ENCODE peak calls at places on chromosomes 7 and 10, in six cellular contexts. A, Y, M, S, B and J are unnamed samples.

GRCh38 chr10:3531670-3532069 is 253.3 kb downstream of the KLF6 start:
- DNase-seq in A (no peak), Y (no peak), M (no peak), S (no peak), B (no peak), J (no peak)

GRCh38 chr10:33136781-33137180 is 178.8 kb upstream of the ITGB1 start:
- DNase-seq in A (no peak), Y (no peak), M (no peak), S (no peak), B (no peak), J (no peak)

GRCh38 chr10:69412232-69412631 is 4.5 kb downstream of the TACR2 start:
- DNase-seq in A (no peak), Y (no peak), M (no peak), S (no peak), B (no peak), J (no peak)

GRCh38 chr10:49384268-49384953 is 11.5 kb downstream of the DRGX start:
- DNase-seq in A (no peak), Y (no peak), M (no peak), S (no peak), B (no peak), J (no peak)

GRCh38 chr10:37947526-37947925 is 28.9 kb downstream of the ZNF25 start:
- DNase-seq in A (no peak), Y (no peak), M (no peak), S (no peak), B (no peak), J (no peak)

GRCh38 chr10:107813396-107813795 is 648.9 kb upstream of the SORCS1 start:
- DNase-seq in A (no peak), Y (no peak), M (no peak), S (no peak), B (no peak), J (no peak)

GRCh38 chr10:4294996-4295792 is 510.2 kb upstream of the KLF6 start:
- DNase-seq in A (no peak), Y (no peak), M (no peak), S (no peak), B (no peak), J (no peak)

GRCh38 chr10:1050145-1050544 is 1.2 kb upstream of the IDI1 start:
- DNase-seq in A (peak), Y (no peak), M (no peak), S (peak), B (no peak), J (no peak)

GRCh38 chr10:126384269-126384873 is 3.9 kb downstream of the ADAM12 start:
- DNase-seq in A (no peak), Y (no peak), M (no peak), S (no peak), B (no peak), J (no peak)

GRCh38 chr7:2355079-2356008 is 717 bp downstream of the EIF3B start:
- DNase-seq in A (no peak), Y (no peak), M (no peak), S (peak), B (peak), J (no peak)

GRCh38 chr10:94274142-94274787 is 88.5 kb downstream of the NOC3L start:
- DNase-seq in A (no peak), Y (no peak), M (no peak), S (no peak), B (no peak), J (no peak)

GRCh38 chr7:23353172-23353571 is 54.0 kb downstream of the MALSU1 start:
- DNase-seq in A (no peak), Y (no peak), M (peak), S (no peak), B (no peak), J (no peak)

GRCh38 chr7:117014673-117015133 is 61.4 kb downstream of the ST7 start:
- DNase-seq in A (no peak), Y (no peak), M (no peak), S (peak), B (no peak), J (peak)

GRCh38 chr7:142795339-142795863 is 24.6 kb downstream of the PRSS2 start:
- DNase-seq in A (no peak), Y (peak), M (no peak), S (no peak), B (no peak), J (no peak)

GRCh38 chr10:29479081-29479917 is 155.5 kb downstream of the SVIL start:
- DNase-seq in A (no peak), Y (no peak), M (no peak), S (no peak), B (no peak), J (no peak)

GRCh38 chr7:132307465-132307864 is 268.8 kb downstream of the PLXNA4 start:
- DNase-seq in A (no peak), Y (no peak), M (no peak), S (no peak), B (no peak), J (peak)

GRCh38 chr7:116173051-116174028 is 37.0 kb upstream of the TES start:
- DNase-seq in A (peak), Y (no peak), M (no peak), S (peak), B (no peak), J (peak)

GRCh38 chr7:126213876-126214275 is 1038.9 kb downstream of the GRM8 start:
- DNase-seq in A (no peak), Y (no peak), M (no peak), S (no peak), B (no peak), J (no peak)

GRCh38 chr7:18086165-18087030 is 58.8 kb upstream of the PRPS1L1 start:
- DNase-seq in A (no peak), Y (no peak), M (no peak), S (peak), B (no peak), J (peak)

GRCh38 chr7:18638594-18639452 is 143.3 kb downstream of the HDAC9 start:
- DNase-seq in A (no peak), Y (no peak), M (no peak), S (no peak), B (peak), J (no peak)

GRCh38 chr7:100886142-100886935 is 3.2 kb downstream of the UFSP1 start:
- DNase-seq in A (no peak), Y (no peak), M (no peak), S (peak), B (no peak), J (peak)

GRCh38 chr7:84971360-84971759 is 215.5 kb downstream of the SEMA3D start:
- DNase-seq in A (no peak), Y (no peak), M (no peak), S (no peak), B (no peak), J (no peak)

GRCh38 chr10:90398551-90398950 is 459.3 kb downstream of the HTR7 start:
- DNase-seq in A (no peak), Y (no peak), M (no peak), S (no peak), B (no peak), J (no peak)

GRCh38 chr7:20722941-20723340 is 63.7 kb downstream of the SP8 start:
- DNase-seq in A (no peak), Y (no peak), M (no peak), S (no peak), B (no peak), J (no peak)

GRCh38 chr7:32039000-32039756 is 31.0 kb downstream of the PDE1C start:
- DNase-seq in A (peak), Y (no peak), M (no peak), S (no peak), B (no peak), J (no peak)

GRCh38 chr7:55423891-55424290 is 58.8 kb downstream of the LANCL2 start:
- DNase-seq in A (peak), Y (no peak), M (no peak), S (no peak), B (no peak), J (no peak)
- TF ChIP-seq GABPA in A (no peak), Y (no peak), M (no peak), S (no peak), B (no peak), J (no peak)

GRCh38 chr10:68331455-68332258 is at the start of gene HNRNPH3:
- DNase-seq in A (peak), Y (peak), M (peak), S (peak), B (peak), J (peak)

GRCh38 chr10:68329506-68329861 is 2.4 kb upstream of the HNRNPH3 start:
- DNase-seq in A (no peak), Y (no peak), M (no peak), S (no peak), B (no peak), J (no peak)

GRCh38 chr10:68333058-68333395 is 299 bp upstream of the PBLD start:
- DNase-seq in A (peak), Y (no peak), M (no peak), S (no peak), B (no peak), J (no peak)

GRCh38 chr10:68332259-68333057 is at the start of gene PBLD:
- DNase-seq in A (peak), Y (peak), M (no peak), S (peak), B (no peak), J (peak)

GRCh38 chr10:68330852-68331454 is 911 bp upstream of the HNRNPH3 start:
- DNase-seq in A (no peak), Y (no peak), M (no peak), S (no peak), B (no peak), J (no peak)
- TF ChIP-seq GABPA in A (no peak), Y (no peak), M (no peak), S (no peak), B (no peak), J (no peak)

GRCh38 chr7:157693071-157693520 is 356.3 kb downstream of the DNAJB6 start:
- DNase-seq in A (no peak), Y (no peak), M (no peak), S (no peak), B (no peak), J (peak)

GRCh38 chr7:157691521-157692155 is 354.8 kb downstream of the DNAJB6 start:
- DNase-seq in A (no peak), Y (no peak), M (no peak), S (no peak), B (no peak), J (peak)

GRCh38 chr7:157692156-157693011 is 355.6 kb downstream of the DNAJB6 start:
- DNase-seq in A (no peak), Y (no peak), M (no peak), S (no peak), B (no peak), J (no peak)

GRCh38 chr7:157694389-157694665 is 357.5 kb downstream of the DNAJB6 start:
- DNase-seq in A (no peak), Y (no peak), M (no peak), S (no peak), B (no peak), J (peak)

DNA sequence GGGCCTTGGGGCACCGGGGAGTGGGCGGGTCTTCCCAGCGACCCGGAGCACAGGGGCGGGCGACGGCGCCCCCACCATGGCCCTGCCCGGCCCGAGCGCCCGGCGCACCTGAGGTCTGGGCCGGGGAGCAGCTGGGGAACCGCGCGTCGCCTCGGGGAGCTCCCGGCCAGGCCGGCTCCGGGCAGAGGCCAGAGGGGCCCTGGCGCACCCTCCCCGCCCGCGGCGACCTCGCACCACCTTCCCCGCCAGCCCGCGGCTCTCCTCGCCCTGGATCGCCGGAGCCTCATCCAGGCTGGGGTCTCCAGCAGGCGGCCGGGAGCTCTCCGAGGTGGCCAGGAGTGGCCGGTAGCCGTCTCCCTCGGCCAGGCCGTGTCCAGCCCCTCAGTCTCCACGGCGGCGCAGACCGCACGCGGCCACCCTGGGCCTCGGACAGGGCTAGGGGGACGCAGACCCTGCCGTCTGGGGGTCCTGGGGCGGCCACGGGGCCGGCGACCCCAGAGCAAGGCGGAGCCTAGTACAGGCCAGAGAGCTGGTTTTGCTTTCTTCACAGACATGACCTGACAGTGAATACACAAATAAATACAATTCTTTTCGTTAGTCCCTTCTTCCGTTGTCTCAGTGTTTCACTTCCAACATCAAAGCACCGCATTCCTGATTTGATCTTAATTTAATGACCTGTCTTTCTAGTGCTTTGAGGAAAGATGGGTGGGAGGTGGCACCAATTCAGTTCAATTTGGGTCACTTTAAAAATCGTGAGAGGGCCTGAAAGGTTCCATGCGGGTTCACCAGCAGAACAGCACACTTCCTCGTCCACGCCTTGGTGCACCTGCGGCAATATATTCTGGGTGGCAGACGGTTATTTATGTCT is 357.0 kb downstream of the DNAJB6 start:
- DNase-seq in A (no peak), Y (no peak), M (no peak), S (no peak), B (no peak), J (peak)
- TF ChIP-seq GABPA in A (no peak), Y (peak), M (no peak), S (no peak), B (no peak), J (no peak)

GRCh38 chr7:150388709-150389531 is 9.8 kb downstream of the ZNF775 start:
- DNase-seq in A (peak), Y (no peak), M (no peak), S (no peak), B (peak), J (no peak)
- TF ChIP-seq GABPA in A (no peak), Y (no peak), M (no peak), S (no peak), B (no peak), J (no peak)

GRCh38 chr10:79242620-79243152 is 104.6 kb upstream of the PPIF start:
- DNase-seq in A (no peak), Y (no peak), M (no peak), S (no peak), B (peak), J (peak)
- TF ChIP-seq GABPA in A (no peak), Y (no peak), M (no peak), S (no peak), B (no peak), J (no peak)

DNA sequence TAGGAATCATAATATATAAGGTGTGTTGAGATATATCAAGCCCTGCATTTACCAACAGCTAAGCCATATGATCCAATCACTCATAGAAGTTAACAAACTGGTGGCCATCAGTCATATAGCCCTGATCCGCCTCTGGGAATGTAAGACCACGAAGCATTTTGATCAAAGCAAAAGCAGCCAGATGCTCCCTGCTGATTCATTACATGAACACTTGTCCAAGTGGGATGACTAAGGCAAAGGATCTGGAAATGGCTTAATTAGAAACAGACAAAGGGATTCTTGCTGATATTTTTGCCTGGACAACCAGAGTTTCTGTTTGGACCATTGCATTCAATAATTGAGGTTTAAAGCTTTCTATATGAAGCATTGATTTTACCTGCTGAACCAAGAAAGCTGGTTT is 535.5 kb downstream of the GPAM start:
- DNase-seq in A (no peak), Y (no peak), M (no peak), S (no peak), B (no peak), J (peak)
- TF ChIP-seq GABPA in A (no peak), Y (no peak), M (no peak), S (no peak), B (no peak), J (no peak)

GRCh38 chr7:27242046-27242579 is 489 bp upstream of the EVX1 start:
- DNase-seq in A (no peak), Y (no peak), M (no peak), S (no peak), B (no peak), J (no peak)
- TF ChIP-seq GABPA in A (no peak), Y (no peak), M (no peak), S (no peak), B (no peak), J (no peak)

GRCh38 chr10:119348516-119349240 is 141.3 kb downstream of the GRK5 start:
- DNase-seq in A (no peak), Y (no peak), M (no peak), S (no peak), B (no peak), J (no peak)
- TF ChIP-seq GABPA in A (no peak), Y (no peak), M (no peak), S (no peak), B (no peak), J (no peak)

DNA sequence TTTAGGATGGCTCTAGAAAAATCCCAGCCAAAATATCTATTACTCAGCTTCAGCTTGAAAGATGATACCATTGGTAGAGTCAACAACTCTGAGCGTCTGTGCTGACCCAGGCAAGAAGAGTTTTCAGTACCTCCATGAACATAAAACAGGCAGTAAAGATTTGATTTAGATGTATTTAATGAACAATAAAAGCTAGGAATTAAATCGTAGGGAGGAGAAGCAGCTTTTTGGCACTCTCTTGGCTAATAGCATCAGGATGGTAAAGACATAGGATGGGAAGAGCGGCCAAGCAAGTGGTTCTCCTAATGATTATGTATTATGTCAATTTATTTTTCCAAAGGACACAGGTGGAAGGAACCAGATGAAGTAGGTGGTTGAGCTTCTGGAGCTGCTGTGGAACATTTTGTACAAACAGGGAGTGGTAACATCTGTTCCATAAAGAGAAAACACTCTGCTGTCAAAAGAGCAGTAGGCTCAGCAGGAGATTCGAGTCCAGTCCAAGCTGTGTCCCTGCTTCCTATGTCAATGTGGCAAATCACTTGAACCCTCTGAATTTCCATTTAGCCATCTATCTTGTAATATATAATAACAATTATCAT is 448.1 kb upstream of the ANKRD30A start:
- DNase-seq in A (no peak), Y (no peak), M (no peak), S (no peak), B (no peak), J (no peak)
- TF ChIP-seq GABPA in A (no peak), Y (no peak), M (no peak), S (no peak), B (no peak), J (no peak)

GRCh38 chr7:69439040-69439439 is 159.2 kb upstream of the AUTS2 start:
- DNase-seq in A (no peak), Y (no peak), M (no peak), S (no peak), B (no peak), J (no peak)
- TF ChIP-seq GABPA in A (no peak), Y (no peak), M (no peak), S (no peak), B (no peak), J (no peak)